ENCODE peak calls at places on chromosome 15, in four cellular contexts. L is K562, G is HepG2, A is H1. J is an unnamed sample.

GRCh38 chr15:62477929-62478328 is 312.8 kb upstream of the C2CD4B start:
- DNase-seq in A (no peak), L (no peak), G (no peak), J (no peak)

GRCh38 chr15:79942656-79943481 is 28.1 kb downstream of the BCL2A1 start:
- DNase-seq in A (no peak), G (no peak), L (no peak), J (no peak)

GRCh38 chr15:101004986-101005747 is 86.0 kb downstream of the LRRK1 start:
- DNase-seq in G (no peak), L (no peak), A (no peak), J (no peak)

GRCh38 chr15:70361891-70362290 is 264.2 kb upstream of the TLE3 start:
- DNase-seq in L (no peak), A (no peak), G (no peak), J (no peak)

GRCh38 chr15:65213241-65213640 is 2.0 kb upstream of the CILP start:
- DNase-seq in L (no peak), G (no peak), A (no peak), J (no peak)

GRCh38 chr15:47888721-47889120 is 171.4 kb downstream of the SEMA6D start:
- DNase-seq in L (no peak), A (no peak), G (no peak), J (no peak)

GRCh38 chr15:51759557-51760070 is 8.2 kb downstream of the TMOD2 start:
- DNase-seq in A (no peak), G (peak), L (peak), J (no peak)

GRCh38 chr15:24676431-24676830 is 856 bp downstream of the NPAP1 start:
- DNase-seq in G (no peak), L (no peak), A (no peak), J (no peak)

GRCh38 chr15:72231847-72232461 is 964 bp upstream of the PKM start:
- DNase-seq in L (peak), A (no peak), G (peak), J (no peak)

GRCh38 chr15:74320358-74321247 is 46.8 kb downstream of the CYP11A1 start:
- DNase-seq in L (peak), G (peak), A (no peak), J (no peak)

GRCh38 chr15:62209821-62210220 is 44.7 kb upstream of the C2CD4B start:
- DNase-seq in A (no peak), G (no peak), L (no peak), J (no peak)

GRCh38 chr15:100255644-100256043 is 86.1 kb downstream of the ADAMTS17 start:
- DNase-seq in G (no peak), A (no peak), L (peak), J (no peak)

GRCh38 chr15:24955549-24955929 is 752 bp downstream of the SNRPN start:
- DNase-seq in G (no peak), L (no peak), A (no peak), J (no peak)

GRCh38 chr15:79066391-79067090 is 24.0 kb downstream of the RASGRF1 start:
- DNase-seq in G (no peak), A (no peak), L (no peak), J (no peak)

GRCh38 chr15:42134617-42135243 is 21.7 kb downstream of the PLA2G4F start:
- DNase-seq in G (peak), L (no peak), A (no peak), J (no peak)

GRCh38 chr15:31159837-31160236 is 58.3 kb upstream of the TRPM1 start:
- DNase-seq in L (no peak), A (no peak), G (no peak), J (no peak)

GRCh38 chr15:78811124-78811824 is at the start of gene ADAMTS7:
- DNase-seq in A (peak), G (no peak), L (peak), J (no peak)

GRCh38 chr15:92733090-92733933 is 77.7 kb upstream of the FAM174B start:
- DNase-seq in L (peak), G (no peak), A (no peak), J (no peak)

GRCh38 chr15:71747128-71748083 is 62.9 kb upstream of the NR2E3 start:
- DNase-seq in A (no peak), G (peak), L (no peak), J (no peak)

GRCh38 chr15:100696452-100696851 is 94.1 kb downstream of the ASB7 start:
- DNase-seq in G (no peak), A (no peak), L (peak), J (no peak)

GRCh38 chr15:96316953-96317629 is 13.4 kb upstream of the NR2F2 start:
- DNase-seq in A (no peak), L (peak), G (no peak), J (no peak)

GRCh38 chr15:52262364-52262763 is 33.2 kb downstream of the MYO5C start:
- DNase-seq in L (no peak), A (no peak), G (no peak), J (no peak)

GRCh38 chr15:79811406-79812405 is 85.1 kb downstream of the MTHFS start:
- DNase-seq in G (no peak), A (no peak), L (no peak), J (no peak)

GRCh38 chr15:48190932-48191573 is 412 bp upstream of the CTXN2 start:
- DNase-seq in L (peak), G (peak), A (no peak), J (no peak)

GRCh38 chr15:39629376-39629775 is 48.5 kb downstream of the THBS1 start:
- DNase-seq in L (no peak), A (no peak), G (no peak), J (no peak)

GRCh38 chr15:58528197-58528870 is 96.5 kb downstream of the LIPC start:
- DNase-seq in L (no peak), G (peak), A (no peak), J (no peak)

GRCh38 chr15:64148581-64148980 is 3.0 kb upstream of the SNX22 start:
- DNase-seq in A (no peak), G (no peak), L (no peak), J (no peak)

GRCh38 chr15:64150236-64150578 is 1.3 kb upstream of the SNX22 start:
- DNase-seq in G (no peak), A (no peak), L (peak), J (no peak)

GRCh38 chr15:64148168-64148567 is 3.4 kb upstream of the SNX22 start:
- DNase-seq in A (no peak), G (no peak), L (no peak), J (no peak)

GRCh38 chr15:64151727-64152506 is at the start of gene SNX22:
- DNase-seq in L (no peak), G (no peak), A (no peak), J (no peak)

GRCh38 chr15:64149424-64150235 is 1.9 kb upstream of the SNX22 start:
- DNase-seq in G (no peak), L (peak), A (no peak), J (no peak)
- TF ChIP-seq ATF2 in G (no peak), L (no peak), A (no peak), J (no peak)

GRCh38 chr15:33140326-33140725 is 54.2 kb downstream of the FMN1 start:
- DNase-seq in L (no peak), A (no peak), G (no peak), J (no peak)
- TF ChIP-seq EP300 in L (no peak), A (no peak), G (no peak), J (no peak)

GRCh38 chr15:99071091-99071680 is 33.7 kb upstream of the SYNM start:
- DNase-seq in G (no peak), A (no peak), L (no peak), J (no peak)

GRCh38 chr15:99074446-99074845 is 30.4 kb upstream of the SYNM start:
- DNase-seq in A (no peak), G (no peak), L (no peak), J (no peak)

GRCh38 chr15:99076109-99076508 is 28.8 kb upstream of the SYNM start:
- DNase-seq in L (no peak), G (no peak), A (no peak), J (no peak)

GRCh38 chr15:99073008-99073714 is 31.7 kb upstream of the SYNM start:
- DNase-seq in G (no peak), L (no peak), A (no peak), J (peak)

GRCh38 chr15:99076555-99077308 is 28.1 kb upstream of the SYNM start:
- DNase-seq in A (peak), G (peak), L (peak), J (peak)
- TF ChIP-seq ATF2 in A (no peak), G (no peak), L (no peak), J (no peak)

DNA sequence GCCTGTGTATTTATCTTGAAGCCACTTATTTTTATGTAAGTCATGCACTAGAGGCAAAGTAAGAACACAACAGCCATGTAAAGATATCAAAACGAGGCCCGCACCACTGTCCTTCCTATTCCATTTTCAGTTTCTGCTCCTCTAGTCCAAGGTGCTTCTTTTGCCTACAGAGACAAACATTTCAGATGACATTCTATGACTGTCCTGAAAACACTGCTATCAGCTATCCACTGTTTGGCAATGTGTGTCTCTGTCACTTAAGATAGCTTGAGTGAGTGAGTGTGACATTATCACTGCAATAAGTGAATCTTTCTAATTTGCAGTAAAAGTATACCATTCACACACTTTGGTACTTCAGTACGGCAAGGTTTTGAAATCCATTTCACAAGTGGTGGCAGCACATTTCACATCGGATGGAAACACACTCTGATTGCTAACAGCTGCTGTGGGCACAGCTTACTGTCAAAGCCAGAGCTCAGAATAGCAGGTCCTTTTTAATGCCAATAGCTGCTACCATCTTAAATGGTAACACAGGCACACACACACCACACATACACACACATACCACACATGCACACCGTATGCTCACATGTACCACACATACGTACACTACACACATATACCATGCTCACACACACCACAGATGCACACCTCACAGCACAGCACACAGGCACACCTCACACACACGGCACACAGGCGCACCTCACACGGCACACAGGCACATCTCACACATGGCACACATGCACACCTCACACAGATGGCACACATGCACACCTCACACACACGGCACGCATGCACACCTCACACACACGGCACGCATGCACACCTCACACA is 63.1 kb upstream of the ICE2 start:
- DNase-seq in A (no peak), G (no peak), L (no peak), J (no peak)
- TF ChIP-seq EP300 in A (no peak), G (no peak), L (no peak), J (no peak)

DNA sequence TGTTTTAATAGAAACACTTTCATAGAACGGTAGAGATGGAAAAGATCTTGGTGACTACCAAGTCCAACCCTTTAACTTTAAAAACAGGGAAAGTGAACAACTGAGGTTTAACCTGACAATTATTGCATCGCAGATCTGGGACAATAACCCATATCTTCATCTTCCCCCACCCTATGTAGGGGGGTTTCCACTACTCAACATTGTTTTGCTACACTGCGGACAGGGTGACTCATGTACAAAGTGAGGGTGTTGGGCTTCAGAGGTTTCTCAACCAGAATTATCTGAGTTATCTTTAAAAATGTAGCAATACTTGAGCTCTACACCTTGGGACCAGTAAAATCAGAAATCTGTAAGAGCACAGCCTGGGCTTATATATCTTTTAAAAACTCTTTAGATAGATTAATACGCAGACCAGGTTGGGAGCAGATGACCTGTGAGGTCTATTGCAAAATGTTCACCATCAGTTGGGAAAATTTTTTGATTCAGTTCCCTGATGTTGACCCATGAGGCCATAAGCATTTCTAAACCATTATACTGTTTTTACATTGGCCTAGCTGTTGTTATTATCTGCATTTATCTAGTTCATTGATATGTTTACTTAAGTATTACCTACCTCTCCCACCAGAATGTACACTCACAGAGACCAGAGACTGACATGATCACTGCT is 103.6 kb upstream of the ICE2 start:
- DNase-seq in A (no peak), L (no peak), G (peak), J (no peak)
- TF ChIP-seq ATF2 in A (no peak), L (no peak), G (no peak), J (peak)

DNA sequence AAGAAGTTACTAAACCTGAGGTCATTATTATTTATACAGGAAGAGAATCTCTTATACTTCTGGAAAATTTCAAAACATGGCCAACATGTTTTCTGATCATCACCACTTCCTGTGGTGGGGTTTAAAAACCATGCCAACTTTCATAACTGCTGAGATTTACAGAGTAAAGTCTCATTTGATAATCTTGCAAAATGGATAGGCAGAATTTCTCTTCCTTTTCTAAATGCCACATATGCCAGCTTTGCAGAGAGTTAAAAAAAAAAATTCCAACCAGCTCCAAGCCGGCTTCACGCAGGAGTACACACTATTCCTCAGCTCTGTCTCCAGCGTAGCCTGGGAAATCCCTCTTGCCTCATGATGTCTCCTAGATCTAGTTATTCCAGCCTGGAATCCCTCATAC is 124.2 kb upstream of the SPRED1 start:
- DNase-seq in G (no peak), L (no peak), A (no peak), J (no peak)
- TF ChIP-seq EP300 in G (no peak), L (no peak), A (no peak), J (no peak)

GRCh38 chr15:90106522-90107117 is 4.4 kb upstream of the IDH2 start:
- DNase-seq in A (no peak), G (no peak), L (peak), J (no peak)
- TF ChIP-seq ATF2 in A (no peak), G (no peak), L (no peak), J (no peak)